ENCODE peak calls at places on chromosomes 5 and 9, in seven cellular contexts. O, R, J, X, N, E and Y are unnamed samples.

GRCh38 chr9:133733074-133733408 is 5.1 kb downstream of the SARDH start:
- DNase-seq in J (no peak), E (no peak), R (no peak), O (no peak), N (no peak), X (no peak), Y (no peak)

GRCh38 chr9:104863180-104863883 is 64.6 kb downstream of the ABCA1 start:
- DNase-seq in E (peak; percentile 58), R (peak; percentile 46), J (peak; percentile 44), N (peak; percentile 12), X (peak; percentile 80), O (peak; percentile 61), Y (peak; percentile 69)

GRCh38 chr9:121298689-121299112 is 30.7 kb downstream of the GSN start:
- DNase-seq in X (peak; percentile 52), R (no peak), O (no peak), E (no peak), N (no peak), J (no peak), Y (no peak)

GRCh38 chr5:73960426-73960825 is 334.4 kb downstream of the ARHGEF28 start:
- DNase-seq in X (no peak), E (no peak), O (no peak), N (no peak), R (no peak), J (no peak), Y (no peak)

GRCh38 chr5:131082034-131082550 is 83.0 kb downstream of the HINT1 start:
- DNase-seq in N (no peak), E (no peak), O (no peak), X (no peak), J (no peak), R (no peak), Y (no peak)

GRCh38 chr9:114504341-114505186 is 709 bp downstream of the WHRN start:
- DNase-seq in R (no peak), O (peak; percentile 46), N (peak; percentile 20), X (peak; percentile 30), E (peak; percentile 47), J (peak; percentile 18), Y (no peak)

GRCh38 chr9:104808030-104808614 is 44.2 kb downstream of the NIPSNAP3B start:
- DNase-seq in O (no peak), R (no peak), X (no peak), N (no peak), E (no peak), J (no peak), Y (no peak)

GRCh38 chr9:34334337-34334824 is 5.0 kb downstream of the NUDT2 start:
- DNase-seq in O (no peak), J (no peak), X (no peak), N (no peak), R (no peak), E (no peak), Y (no peak)

GRCh38 chr5:76403963-76404693 is 1.0 kb downstream of the IQGAP2 start:
- DNase-seq in O (peak; percentile 84), J (no peak), N (peak; percentile 51), X (peak; percentile 64), R (no peak), E (peak; percentile 79), Y (no peak)

GRCh38 chr9:30198463-30199309 is 2185.8 kb upstream of the ACO1 start:
- DNase-seq in J (no peak), X (no peak), R (no peak), N (no peak), O (no peak), E (no peak), Y (no peak)

GRCh38 chr9:107161338-107161737 is 121.7 kb upstream of the RAD23B start:
- DNase-seq in O (no peak), R (no peak), X (no peak), E (no peak), J (no peak), N (no peak), Y (no peak)

GRCh38 chr9:8384126-8384525 is 584.5 kb upstream of the DMAC1 start:
- DNase-seq in O (no peak), X (no peak), J (no peak), R (no peak), E (no peak), N (no peak), Y (no peak)

GRCh38 chr9:108831496-108832178 is 24.1 kb downstream of the ACTL7B start:
- DNase-seq in O (no peak), R (no peak), E (no peak), X (no peak), N (no peak), J (no peak), Y (no peak)

GRCh38 chr9:128579194-128579593 is 26.8 kb downstream of the SPTAN1 start:
- DNase-seq in R (no peak), X (no peak), N (no peak), O (no peak), J (no peak), E (no peak), Y (no peak)

GRCh38 chr9:14283276-14283675 is 30.7 kb downstream of the NFIB start:
- DNase-seq in R (no peak), J (no peak), X (no peak), O (no peak), E (no peak), N (no peak), Y (no peak)

GRCh38 chr5:149581931-149582768 is 852 bp downstream of the ARHGEF37 start:
- DNase-seq in R (no peak), O (no peak), N (no peak), J (no peak), X (no peak), E (no peak), Y (no peak)

GRCh38 chr9:95143591-95144561 is 173.6 kb downstream of the FANCC start:
- DNase-seq in X (peak; percentile 58), N (no peak), E (no peak), R (peak; percentile 64), J (no peak), O (no peak), Y (no peak)

GRCh38 chr9:70261131-70261870 is 2.5 kb downstream of the SMC5 start:
- DNase-seq in N (no peak), J (no peak), X (no peak), O (no peak), E (no peak), R (no peak), Y (no peak)

GRCh38 chr9:12812710-12813109 is 37.9 kb downstream of the LURAP1L start:
- DNase-seq in N (no peak), O (no peak), J (no peak), R (no peak), X (no peak), E (no peak), Y (no peak)

GRCh38 chr9:128011071-128011817 is 30.5 kb upstream of the EEIG1 start:
- DNase-seq in N (no peak), O (no peak), E (no peak), R (no peak), J (no peak), X (no peak), Y (no peak)

GRCh38 chr5:173594061-173594460 is 22.4 kb downstream of the BOD1 start:
- DNase-seq in X (no peak), O (no peak), E (no peak), J (no peak), N (no peak), R (no peak), Y (no peak)

GRCh38 chr5:92527311-92528078 is 1053.5 kb downstream of the NR2F1-AS1 start:
- DNase-seq in X (no peak), R (peak; percentile 41), O (no peak), J (no peak), N (no peak), E (no peak), Y (no peak)

GRCh38 chr5:14108170-14108996 is 34.8 kb upstream of the TRIO start:
- DNase-seq in R (no peak), N (no peak), J (peak; percentile 71), E (peak; percentile 5), X (peak; percentile 55), O (no peak), Y (peak; percentile 87)

GRCh38 chr5:172644711-172645110 is 3.6 kb downstream of the NEURL1B start:
- DNase-seq in J (no peak), O (no peak), R (no peak), X (no peak), N (no peak), E (no peak), Y (no peak)

GRCh38 chr9:4857163-4857562 is 64.4 kb downstream of the RCL1 start:
- DNase-seq in N (no peak), J (no peak), R (no peak), E (no peak), X (no peak), O (no peak), Y (no peak)

GRCh38 chr9:132609829-132610228 is 27.4 kb downstream of the BARHL1 start:
- DNase-seq in R (peak; percentile 44), X (no peak), E (no peak), J (no peak), N (no peak), O (no peak), Y (peak; percentile 13)

GRCh38 chr5:126003309-126003708 is 419.9 kb upstream of the GRAMD2B start:
- DNase-seq in N (no peak), R (peak; percentile 31), X (no peak), J (no peak), E (no peak), O (no peak), Y (no peak)

GRCh38 chr5:21452429-21452828 is 1400.7 kb downstream of the CDH12 start:
- DNase-seq in R (no peak), O (no peak), N (no peak), X (no peak), E (no peak), J (no peak), Y (no peak)

GRCh38 chr9:118281787-118282186 is 577.6 kb downstream of the TLR4 start:
- DNase-seq in J (no peak), R (no peak), N (no peak), O (no peak), X (no peak), E (no peak), Y (no peak)

GRCh38 chr5:140181002-140181483 is 6.1 kb downstream of the CYSTM1 start:
- DNase-seq in O (no peak), N (no peak), E (no peak), R (no peak), X (no peak), J (no peak), Y (no peak)

GRCh38 chr5:9483779-9484178 is 62.1 kb downstream of the SEMA5A start:
- DNase-seq in X (no peak), E (no peak), J (no peak), N (no peak), R (no peak), O (no peak), Y (peak; percentile 79)

GRCh38 chr5:173896631-173897030 is 8.5 kb downstream of the CPEB4 start:
- DNase-seq in O (no peak), X (no peak), E (no peak), J (no peak), R (no peak), N (no peak), Y (no peak)

GRCh38 chr9:125529589-125530515 is 177.2 kb downstream of the MAPKAP1 start:
- DNase-seq in X (no peak), E (no peak), O (no peak), N (no peak), R (no peak), J (no peak), Y (no peak)

GRCh38 chr5:150609843-150610584 is 30.4 kb upstream of the SYNPO start:
- DNase-seq in X (peak; percentile 53), E (no peak), R (no peak), O (no peak), N (no peak), J (no peak), Y (no peak)

GRCh38 chr5:159198063-159199036 is 11.0 kb downstream of the RNF145 start:
- DNase-seq in X (no peak), N (no peak), E (no peak), J (no peak), R (no peak), O (no peak), Y (no peak)